ENCODE peak calls at places on chromosomes 4 and X, in five cellular contexts. E is iris pigment epithelial cell; Z is CD8-positive, alpha-beta T cell; U is ACHN; X is NCI-H1694 treated with DMSO at 0.1 percent for 48 hours. O is an unnamed sample.

GRCh38 chr4:147707892-147708672 is 23.8 kb upstream of the ARHGAP10 start:
- DNase-seq in E (peak; percentile 27), Z (peak; percentile 63), U (peak; percentile 42), X (peak; percentile 12), O (peak; percentile 56)

GRCh38 chr4:181301735-181302380 is 941.3 kb upstream of the TENM3 start:
- DNase-seq in E (peak; percentile 12), Z (no peak), U (peak; percentile 52), X (no peak), O (peak; percentile 0)

GRCh38 chr4:87108142-87108546 is 112.3 kb downstream of the KLHL8 start:
- DNase-seq in E (peak; percentile 86), Z (no peak), U (peak; percentile 83), X (no peak), O (peak; percentile 85)

GRCh38 chrX:132505116-132505515 is 16.3 kb upstream of the MBNL3 start:
- DNase-seq in E (peak; percentile 23), Z (no peak), U (no peak), X (no peak), O (no peak)

GRCh38 chr4:78293841-78294301 is 236.7 kb downstream of the FRAS1 start:
- DNase-seq in E (peak; percentile 85), Z (no peak), U (peak; percentile 69), X (no peak), O (peak; percentile 56)

GRCh38 chr4:56129431-56129861 is 180.7 kb downstream of the CEP135 start:
- DNase-seq in E (no peak), Z (no peak), U (peak; percentile 10), X (no peak), O (no peak)

GRCh38 chr4:172352351-172352750 is 539.1 kb downstream of the GALNTL6 start:
- DNase-seq in E (no peak), Z (no peak), U (no peak), X (no peak), O (no peak)

GRCh38 chr4:157739237-157739636 is 433.6 kb downstream of the GASK1B start:
- DNase-seq in E (peak; percentile 36), Z (no peak), U (peak; percentile 42), X (no peak), O (peak; percentile 51)

GRCh38 chr4:186958951-186959350 is 235.3 kb upstream of the FAT1 start:
- DNase-seq in E (no peak), Z (no peak), U (no peak), X (no peak), O (no peak)

GRCh38 chr4:110614173-110614948 is 8.5 kb downstream of the PITX2 start:
- DNase-seq in E (peak; percentile 20), Z (no peak), U (no peak), X (no peak), O (no peak)

GRCh38 chrX:10615931-10616780 is 4.2 kb downstream of the MID1 start:
- DNase-seq in E (peak; percentile 68), Z (no peak), U (peak; percentile 55), X (peak; percentile 1), O (no peak)

GRCh38 chr4:124206779-124207605 is 505.5 kb downstream of the ANKRD50 start:
- DNase-seq in E (peak; percentile 55), Z (no peak), U (no peak), X (no peak), O (peak; percentile 29)

GRCh38 chr4:76896731-76897521 is 1.0 kb downstream of the SOWAHB start:
- DNase-seq in E (no peak), Z (peak; percentile 59), U (peak; percentile 19), X (no peak), O (no peak)

GRCh38 chrX:12972239-12972638 is 2.7 kb upstream of the TMSB4X start:
- DNase-seq in E (no peak), Z (no peak), U (no peak), X (no peak), O (no peak)

GRCh38 chr4:1658146-1658545 is 26.0 kb downstream of the FAM53A start:
- DNase-seq in E (no peak), Z (no peak), U (no peak), X (no peak), O (no peak)

GRCh38 chr4:67327245-67327860 is 217.9 kb downstream of the CENPC start:
- DNase-seq in E (peak; percentile 45), Z (peak; percentile 51), U (peak; percentile 57), X (peak; percentile 31), O (peak; percentile 54)

GRCh38 chr4:110287130-110287529 is 88.7 kb upstream of the ELOVL6 start:
- DNase-seq in E (peak; percentile 91), Z (no peak), U (peak; percentile 2), X (no peak), O (peak; percentile 96)

GRCh38 chrX:10656214-10656613 is 35.8 kb upstream of the MID1 start:
- DNase-seq in E (no peak), Z (no peak), U (no peak), X (no peak), O (no peak)

GRCh38 chr4:41525129-41525528 is 12.8 kb upstream of the LIMCH1 start:
- DNase-seq in E (peak; percentile 98), Z (no peak), U (no peak), X (no peak), O (peak; percentile 66)

GRCh38 chrX:120653000-120653399 is 23.1 kb upstream of the C1GALT1C1 start:
- DNase-seq in E (no peak), Z (no peak), U (no peak), X (no peak), O (no peak)

GRCh38 chrX:40095588-40096394 is 2.0 kb downstream of the BCOR start:
- DNase-seq in E (peak; percentile 45), Z (no peak), U (no peak), X (no peak), O (no peak)

GRCh38 chr4:17809667-17810066 is 890 bp downstream of the DCAF16 start:
- DNase-seq in E (no peak), Z (no peak), U (no peak), X (no peak), O (no peak)

GRCh38 chr4:147655639-147656038 is 28.3 kb downstream of the PRMT9 start:
- DNase-seq in E (no peak), Z (no peak), U (no peak), X (no peak), O (no peak)

GRCh38 chr4:101315041-101315440 is 32.3 kb downstream of the PPP3CA start:
- DNase-seq in E (no peak), Z (no peak), U (no peak), X (no peak), O (no peak)

GRCh38 chr4:126957555-126958440 is 675.0 kb upstream of the INTU start:
- DNase-seq in E (peak; percentile 40), Z (no peak), U (peak; percentile 2), X (no peak), O (peak; percentile 34)

GRCh38 chr4:83582289-83582756 is 46.4 kb downstream of the GPAT3 start:
- DNase-seq in E (no peak), Z (no peak), U (peak; percentile 27), X (peak; percentile 9), O (peak; percentile 60)

O was measured in bronchial epithelial cell.